ENCODE peak calls at places on chromosomes 4 and X, in eight cellular contexts. V is Peyer's patch, W is A549, H is gastrocnemius medialis, P is upper lobe of right lung, A is astrocyte, G is OCI-LY7, B is cardiac muscle cell. Q is an unnamed sample.

GRCh38 chrX:119682019-119682989 is 10.7 kb downstream of the SEPTIN6 start:
- DNase-seq in V (peak), W (no peak), H (no peak), P (no peak), A (no peak), G (peak), B (no peak), Q (no peak)

GRCh38 chr4:86587016-86587713 is 7.0 kb upstream of the PTPN13 start:
- DNase-seq in V (no peak), W (no peak), H (no peak), P (no peak), A (no peak), G (no peak), B (no peak), Q (no peak)

GRCh38 chr4:112318239-112319142 is 21.3 kb downstream of the ALPK1 start:
- DNase-seq in V (no peak), W (no peak), H (no peak), P (no peak), A (no peak), G (no peak), B (no peak), Q (no peak)

GRCh38 chr4:186765673-186766546 is 42.3 kb upstream of the FAT1 start:
- DNase-seq in V (no peak), W (peak), H (no peak), P (no peak), A (peak), G (no peak), B (no peak), Q (no peak)

GRCh38 chr4:181261279-181261678 is 981.9 kb upstream of the TENM3 start:
- DNase-seq in V (no peak), W (no peak), H (no peak), P (no peak), A (peak), G (peak), B (no peak), Q (no peak)

GRCh38 chr4:159239534-159239933 is 136.7 kb downstream of the RAPGEF2 start:
- DNase-seq in V (no peak), W (no peak), H (no peak), P (no peak), A (no peak), G (no peak), B (no peak), Q (no peak)

GRCh38 chr4:21726255-21726815 is 222.2 kb downstream of the KCNIP4 start:
- DNase-seq in V (no peak), W (no peak), H (no peak), P (no peak), A (peak), G (no peak), B (peak), Q (no peak)

GRCh38 chr4:72312032-72312650 is 256.9 kb downstream of the ADAMTS3 start:
- DNase-seq in V (no peak), W (peak), H (peak), P (no peak), A (peak), G (no peak), B (peak), Q (peak)

GRCh38 chr4:138981930-138982390 is 33.6 kb upstream of the NOCT start:
- DNase-seq in V (no peak), W (peak), H (peak), P (no peak), A (peak), G (no peak), B (peak), Q (no peak)

GRCh38 chr4:80125252-80126177 is 52.5 kb upstream of the ANTXR2 start:
- DNase-seq in V (peak), W (peak), H (no peak), P (no peak), A (peak), G (peak), B (peak), Q (no peak)

GRCh38 chrX:40106677-40107290 is 9.0 kb upstream of the BCOR start:
- DNase-seq in V (no peak), W (no peak), H (no peak), P (no peak), A (no peak), G (no peak), B (no peak), Q (no peak)

GRCh38 chrX:133068461-133068860 is 28.4 kb downstream of the USP26 start:
- DNase-seq in V (no peak), W (no peak), H (no peak), P (no peak), A (no peak), G (no peak), B (no peak), Q (no peak)
- H3K27ac ChIP-seq in V (no peak), W (no peak), H (no peak), P (no peak), A (no peak), G (no peak), B (no peak), Q (no peak)

GRCh38 chr4:42278709-42279324 is 118.5 kb upstream of the SHISA3 start:
- DNase-seq in V (no peak), W (no peak), H (no peak), P (no peak), A (no peak), G (no peak), B (no peak), Q (no peak)
- TF ChIP-seq CTCF in V (no peak), W (no peak), H (no peak), P (no peak), A (no peak), G (no peak), B (no peak), Q (no peak)

DNA sequence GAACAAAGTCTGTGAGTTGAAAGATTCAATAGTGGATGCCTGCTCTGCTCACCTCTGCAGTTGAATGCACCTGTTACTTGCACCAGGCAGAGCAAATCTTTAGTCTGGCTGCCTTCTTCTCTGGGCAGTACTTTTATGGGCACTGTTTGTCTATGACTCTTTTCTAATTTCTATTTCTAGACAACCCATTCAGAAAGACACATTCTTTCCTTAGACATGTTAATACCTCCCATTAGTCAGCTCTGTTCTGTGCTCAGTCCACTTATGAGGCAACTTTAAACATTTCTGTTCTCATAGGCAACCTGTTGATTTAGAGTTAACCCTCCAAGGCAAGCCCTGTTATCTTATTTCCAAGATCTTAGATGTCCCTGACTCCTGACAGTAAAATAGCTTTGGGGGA is 108.9 kb downstream of the SYNPO2 start:
- DNase-seq in V (no peak), W (no peak), H (peak), P (no peak), A (peak), G (no peak), B (no peak), Q (no peak)
- H3K4me3 ChIP-seq in V (no peak), W (no peak), H (peak), P (no peak), A (no peak), G (no peak), B (no peak), Q (peak)

DNA sequence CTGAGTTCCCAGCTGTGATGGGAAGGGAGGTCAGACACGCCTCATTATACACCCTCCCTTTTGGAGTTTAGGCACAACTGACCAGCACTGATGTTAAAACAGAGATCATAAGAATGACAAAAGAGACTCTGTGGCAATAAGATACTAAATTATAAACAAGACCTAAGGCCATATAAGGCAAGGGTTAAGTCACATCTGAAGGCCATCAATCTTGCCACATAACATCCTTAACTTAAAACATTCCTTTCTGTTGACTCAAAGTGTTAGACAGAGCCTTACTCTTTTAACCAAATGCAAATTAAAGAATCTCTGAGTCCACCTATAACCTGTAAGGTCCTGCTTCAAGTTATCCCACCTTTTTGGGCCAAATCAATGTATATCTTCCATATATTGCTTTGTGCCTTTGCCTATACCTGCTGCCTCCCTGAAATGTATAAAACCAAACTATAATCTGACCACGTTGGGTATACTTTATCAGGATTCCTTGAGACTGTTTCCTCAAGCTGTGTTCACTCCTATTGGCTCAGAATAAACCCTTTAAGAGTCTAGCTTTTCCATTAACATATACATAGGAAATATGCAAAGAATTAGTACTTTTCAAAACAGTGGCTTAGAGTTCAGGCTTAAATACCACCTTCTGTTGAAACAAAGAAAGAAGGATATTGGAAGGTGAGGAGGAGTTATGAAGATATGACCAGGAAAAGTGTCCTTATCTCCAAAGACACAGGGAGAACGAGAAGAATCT is 214.4 kb upstream of the PPP1R2C start:
- DNase-seq in V (no peak), W (peak), H (no peak), P (no peak), A (peak), G (no peak), B (no peak), Q (no peak)
- H3K27ac ChIP-seq in V (no peak), W (no peak), H (no peak), P (no peak), A (no peak), G (peak), B (no peak), Q (no peak)

DNA sequence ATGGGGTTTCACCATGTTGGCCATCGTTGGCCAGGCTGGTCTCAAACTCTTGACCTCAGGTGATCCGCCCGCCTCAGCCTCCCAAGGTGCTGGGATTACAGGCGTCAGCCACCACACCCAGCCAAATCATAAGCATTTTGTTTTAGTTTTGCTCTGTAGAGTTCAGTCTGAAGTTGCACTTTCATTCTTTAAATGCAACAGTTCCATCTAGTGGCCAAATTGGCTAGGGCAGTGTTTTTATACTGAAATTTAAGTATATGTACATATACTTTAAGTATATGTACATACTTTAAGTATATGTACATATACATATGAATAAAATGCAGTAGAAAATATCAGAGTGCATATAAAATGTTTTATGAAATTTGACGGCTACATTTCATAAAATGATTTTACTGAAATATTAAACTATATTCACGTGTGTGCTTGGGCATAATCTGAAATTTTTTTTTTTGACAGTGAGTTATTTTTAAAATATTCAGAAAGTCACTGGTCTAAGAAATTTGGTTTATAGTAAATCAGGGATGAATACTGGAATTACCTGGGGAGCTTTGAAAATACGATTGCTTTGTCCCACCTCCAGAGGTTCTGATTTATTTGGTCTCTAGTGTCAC is 145.5 kb downstream of the NWD2 start:
- DNase-seq in V (no peak), W (peak), H (no peak), P (no peak), A (peak), G (peak), B (peak), Q (no peak)
- TF ChIP-seq CTCF in V (peak), W (peak), H (peak), P (peak), A (peak), G (peak), B (peak), Q (peak)

GRCh38 chr4:128850252-128850651 is 40.8 kb downstream of the JADE1 start:
- DNase-seq in V (no peak), W (no peak), H (no peak), P (no peak), A (no peak), G (no peak), B (no peak), Q (no peak)

GRCh38 chr4:128847074-128847724 is 37.7 kb downstream of the JADE1 start:
- DNase-seq in V (no peak), W (no peak), H (no peak), P (no peak), A (no peak), G (no peak), B (peak), Q (no peak)

GRCh38 chr4:128844931-128845330 is 35.4 kb downstream of the JADE1 start:
- DNase-seq in V (no peak), W (no peak), H (no peak), P (no peak), A (no peak), G (no peak), B (no peak), Q (peak)

GRCh38 chr4:128848461-128848860 is 39.0 kb downstream of the JADE1 start:
- DNase-seq in V (no peak), W (no peak), H (no peak), P (no peak), A (no peak), G (no peak), B (no peak), Q (no peak)

GRCh38 chr4:128846063-128846462 is 36.6 kb downstream of the JADE1 start:
- DNase-seq in V (no peak), W (peak), H (peak), P (no peak), A (no peak), G (no peak), B (no peak), Q (no peak)
- H3K4me3 ChIP-seq in V (no peak), W (no peak), H (no peak), P (no peak), A (no peak), G (no peak), B (no peak), Q (no peak)

DNA sequence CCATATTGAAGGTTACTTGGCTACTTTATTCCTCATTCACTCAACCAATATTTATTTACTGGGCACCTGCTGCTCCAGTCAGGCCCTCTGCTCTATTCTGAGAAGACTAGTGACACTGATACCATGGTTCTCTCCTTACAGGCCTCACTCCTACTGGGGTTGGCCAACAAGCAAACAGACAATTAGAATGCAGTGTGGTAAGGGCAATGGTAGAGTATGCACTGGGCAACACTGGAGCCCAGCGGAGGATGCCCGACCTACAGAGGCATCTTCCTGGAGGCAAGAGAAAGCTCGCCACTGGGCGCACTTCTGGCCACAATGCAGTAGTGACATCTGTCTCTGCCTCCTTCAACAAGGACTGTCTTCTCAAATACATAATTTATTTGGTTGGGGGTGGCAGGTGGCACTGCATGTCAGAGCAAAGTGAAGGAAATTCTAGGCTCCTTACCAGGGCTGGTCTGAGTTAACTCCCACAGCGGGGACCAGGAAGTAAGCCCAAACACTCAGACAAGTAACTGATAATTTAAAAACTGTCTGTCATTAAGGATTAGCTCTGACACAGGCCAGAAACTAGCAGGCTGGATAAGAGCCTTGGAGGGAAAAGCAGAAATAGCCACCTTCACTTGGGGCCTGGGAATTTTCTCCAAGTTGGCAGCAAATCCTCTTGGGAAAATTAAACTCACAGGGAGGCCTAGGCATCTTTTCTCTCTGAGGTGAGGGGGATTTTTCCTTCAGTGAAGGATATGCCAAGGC is 150.7 kb upstream of the EOLA2 start:
- DNase-seq in V (no peak), W (no peak), H (peak), P (no peak), A (no peak), G (no peak), B (no peak), Q (no peak)
- H3K27ac ChIP-seq in V (no peak), W (no peak), H (peak), P (no peak), A (no peak), G (no peak), B (no peak), Q (no peak)

DNA sequence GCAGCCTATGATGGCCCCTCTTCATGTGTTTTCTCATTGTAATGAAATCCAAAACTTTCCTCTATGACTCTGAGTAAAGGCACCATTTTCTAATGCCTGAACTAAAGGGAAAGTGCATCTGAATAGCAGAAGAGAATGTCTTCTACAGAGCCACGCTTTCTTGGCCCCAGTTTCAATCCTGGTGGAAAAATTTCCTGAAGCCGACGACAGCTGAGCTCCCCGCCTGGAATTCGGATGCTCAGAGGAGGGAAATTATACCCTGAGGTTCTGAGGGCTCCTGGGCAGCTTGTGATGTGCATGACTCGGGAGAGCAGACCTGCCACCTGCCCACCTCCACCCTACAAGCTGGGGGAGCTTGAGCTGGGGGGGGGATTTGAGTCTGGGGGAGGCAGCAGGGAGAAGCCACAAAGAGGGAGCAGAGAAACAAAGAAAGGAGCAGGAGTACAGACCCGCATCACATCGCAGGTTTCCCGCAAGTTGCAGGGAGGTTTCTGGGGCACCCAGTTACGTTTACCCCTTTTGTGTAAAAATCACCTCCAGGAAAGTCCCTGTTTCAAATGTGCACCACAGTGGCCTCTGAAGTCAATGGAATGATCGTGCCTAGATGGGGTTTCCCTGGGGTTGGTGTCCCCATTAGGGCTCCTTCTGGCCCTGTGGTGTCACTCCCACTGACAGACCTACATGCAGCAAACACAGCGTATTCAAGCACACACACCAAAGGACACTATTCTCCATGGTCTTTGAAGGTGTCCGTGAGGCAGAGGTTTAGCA is 145.6 kb upstream of the RBPJ start:
- DNase-seq in V (no peak), W (no peak), H (no peak), P (no peak), A (no peak), G (no peak), B (no peak), Q (no peak)
- TF ChIP-seq CTCF in V (no peak), W (no peak), H (no peak), P (no peak), A (no peak), G (no peak), B (no peak), Q (no peak)

GRCh38 chrX:49199906-49200771 is at the start of gene SYP:
- DNase-seq in V (peak), W (peak), H (peak), P (peak), A (peak), G (peak), B (peak), Q (peak)
- H3K4me3 ChIP-seq in V (peak), W (peak), H (peak), P (peak), A (no peak), G (peak), B (no peak), Q (peak)

DNA sequence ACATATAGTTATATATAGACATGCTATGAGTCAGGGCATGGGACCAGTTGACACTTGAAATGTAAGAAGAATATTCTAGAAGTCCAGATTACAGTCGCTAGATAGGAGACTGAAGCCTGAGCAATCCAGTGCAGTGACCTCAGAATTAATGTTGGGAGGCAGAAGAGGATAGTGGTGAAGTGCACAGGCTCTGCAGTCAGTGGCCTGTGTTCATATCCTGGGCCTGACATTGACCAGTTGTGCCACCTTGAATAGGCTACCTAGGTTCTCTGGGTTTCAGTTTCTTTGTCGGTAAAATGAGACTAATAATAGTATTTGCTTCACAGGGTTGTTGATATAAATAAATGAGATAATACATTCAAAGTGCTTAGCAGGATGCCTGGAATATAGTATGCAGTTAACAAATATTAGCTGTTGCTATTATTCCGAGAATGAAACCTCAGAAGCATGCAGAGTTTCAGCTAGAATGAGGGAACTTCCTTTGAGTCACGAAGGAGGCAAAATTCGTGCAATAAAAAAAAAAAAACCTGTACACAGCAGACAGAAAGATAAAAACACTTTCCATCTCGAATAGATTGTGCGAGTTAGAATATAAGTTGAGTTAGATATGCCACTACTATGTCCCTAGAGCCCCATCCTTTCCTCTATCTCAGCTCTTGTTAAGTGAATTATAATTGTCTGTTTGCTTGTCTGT is 4.0 kb upstream of the SH2D1A start:
- DNase-seq in V (no peak), W (no peak), H (no peak), P (no peak), A (no peak), G (no peak), B (no peak), Q (no peak)
- H3K27ac ChIP-seq in V (no peak), W (no peak), H (no peak), P (no peak), A (no peak), G (no peak), B (no peak), Q (no peak)